ENCODE peak calls at places on chromosomes 6 and 20, in six cellular contexts. G is astrocyte, C is tibial nerve, R is hepatocyte, Q is heart right ventricle, V is kidney. I is an unnamed sample. For H3K4me1, the result is how much of the 10 kb centered on the place peaks cover.

GRCh38 chr20:62596486-62596885 is 45.8 kb upstream of the SLCO4A1 start:
- DNase-seq in Q (no peak), V (peak), G (no peak), R (no peak), C (no peak), I (no peak)

GRCh38 chr6:48535569-48535968 is 424.6 kb upstream of the PTCHD4 start:
- DNase-seq in G (peak), R (no peak), C (no peak), V (no peak), Q (no peak), I (no peak)

GRCh38 chr6:35919827-35920751 is 809 bp downstream of the SRPK1 start:
- DNase-seq in Q (no peak), C (no peak), V (peak), G (peak), R (peak), I (peak)

GRCh38 chr20:2637246-2637645 is 15.2 kb upstream of the NOP56 start:
- DNase-seq in C (no peak), G (no peak), V (no peak), R (no peak), Q (no peak), I (no peak)

GRCh38 chr6:48318670-48319069 is 207.7 kb upstream of the PTCHD4 start:
- DNase-seq in Q (no peak), C (no peak), G (no peak), V (no peak), R (no peak), I (no peak)

GRCh38 chr6:170092826-170093225 is 198.1 kb downstream of the DLL1 start:
- DNase-seq in G (no peak), R (no peak), V (no peak), Q (no peak), C (no peak), I (peak)

GRCh38 chr6:73400656-73401055 is 6.0 kb downstream of the DDX43 start:
- DNase-seq in R (no peak), C (no peak), Q (no peak), V (no peak), G (no peak), I (no peak)

GRCh38 chr20:47224300-47224791 is 132.2 kb downstream of the ZMYND8 start:
- DNase-seq in G (no peak), C (no peak), R (no peak), Q (no peak), V (no peak), I (no peak)

GRCh38 chr20:53609501-53610445 is 16.1 kb upstream of the ZNF217 start:
- DNase-seq in R (peak), Q (no peak), V (no peak), C (no peak), G (peak), I (peak)

GRCh38 chr6:169945117-169945516 is 193.7 kb downstream of the ERMARD start:
- DNase-seq in R (no peak), V (no peak), Q (no peak), C (no peak), G (no peak), I (no peak)

GRCh38 chr20:25496968-25497401 is 88.3 kb downstream of the NINL start:
- DNase-seq in Q (no peak), G (peak), V (peak), R (no peak), C (no peak), I (no peak)

GRCh38 chr20:3677733-3678132 is 4.1 kb downstream of the ADAM33 start:
- DNase-seq in C (no peak), R (no peak), Q (peak), G (peak), V (no peak), I (no peak)

GRCh38 chr6:30770164-30770563 is 25.8 kb upstream of the IER3 start:
- DNase-seq in R (no peak), C (no peak), V (no peak), G (peak), Q (no peak), I (no peak)

GRCh38 chr20:35108921-35109320 is 16.3 kb upstream of the TRPC4AP start:
- DNase-seq in R (no peak), Q (no peak), G (no peak), V (no peak), C (no peak), I (no peak)

GRCh38 chr20:32289661-32290431 is 12.4 kb downstream of the KIF3B start:
- DNase-seq in Q (no peak), G (no peak), V (no peak), R (peak), C (no peak), I (peak)

GRCh38 chr20:50729925-50730764 is 1.2 kb upstream of the PARD6B start:
- DNase-seq in V (no peak), G (no peak), C (no peak), R (no peak), Q (no peak), I (peak)

GRCh38 chr20:36434383-36434782 is 106.9 kb upstream of the MYL9 start:
- DNase-seq in C (no peak), R (no peak), Q (no peak), V (no peak), G (no peak), I (no peak)

GRCh38 chr20:13613917-13614316 is 24.8 kb downstream of the TASP1 start:
- DNase-seq in C (no peak), Q (no peak), R (no peak), G (peak), V (no peak), I (no peak)

GRCh38 chr6:6148192-6148815 is 141.6 kb upstream of the NRN1 start:
- DNase-seq in Q (no peak), C (no peak), R (no peak), G (no peak), V (no peak), I (no peak)

GRCh38 chr20:50309280-50309763 is 118.7 kb downstream of the CEBPB start:
- DNase-seq in G (peak), Q (no peak), V (no peak), R (no peak), C (no peak), I (peak)

GRCh38 chr6:23601811-23602340 is 524.1 kb upstream of the NRSN1 start:
- DNase-seq in G (no peak), R (no peak), V (no peak), C (no peak), Q (no peak), I (no peak)

GRCh38 chr20:57440678-57441509 is 49.7 kb downstream of the RBM38 start:
- DNase-seq in C (peak), V (peak), Q (peak), G (no peak), R (peak), I (peak)

GRCh38 chr6:5490495-5491069 is 229.3 kb downstream of the FARS2 start:
- DNase-seq in V (no peak), G (no peak), Q (no peak), C (no peak), R (no peak), I (no peak)

GRCh38 chr6:22323848-22324247 is 27.0 kb upstream of the PRL start:
- DNase-seq in R (no peak), C (no peak), V (no peak), G (no peak), Q (no peak), I (no peak)

GRCh38 chr6:87420360-87420759 is 12.6 kb downstream of the CFAP206 start:
- DNase-seq in Q (no peak), R (no peak), V (no peak), G (no peak), C (no peak), I (no peak)

GRCh38 chr6:2132416-2132815 is 113.0 kb downstream of the GMDS start:
- DNase-seq in R (no peak), G (peak), C (no peak), V (no peak), Q (no peak), I (no peak)

GRCh38 chr6:40222354-40222753 is 288.1 kb upstream of the MOCS1 start:
- DNase-seq in V (no peak), Q (no peak), R (no peak), C (no peak), G (no peak), I (no peak)

GRCh38 chr6:35327349-35328027 is 14.9 kb upstream of the PPARD start:
- DNase-seq in G (no peak), V (no peak), Q (peak), R (peak), C (peak), I (peak)

GRCh38 chr6:87281426-87281825 is 41.0 kb upstream of the SMIM8 start:
- DNase-seq in V (no peak), R (no peak), Q (no peak), C (no peak), G (peak), I (no peak)

GRCh38 chr20:50915424-50915823 is 15.8 kb downstream of the ADNP start:
- DNase-seq in V (no peak), R (no peak), G (peak), C (no peak), Q (no peak), I (no peak)

GRCh38 chr20:8433286-8433685 is 301.2 kb downstream of the PLCB1 start:
- DNase-seq in G (no peak), V (no peak), Q (no peak), C (no peak), R (no peak), I (no peak)

GRCh38 chr6:158316022-158316421 is 3.8 kb downstream of the TULP4 start:
- DNase-seq in G (peak), V (no peak), C (no peak), R (no peak), Q (no peak), I (no peak)

GRCh38 chr20:32537657-32538525 is 47.2 kb downstream of the NOL4L start:
- DNase-seq in C (no peak), R (peak), V (no peak), Q (no peak), G (no peak), I (peak)

GRCh38 chr20:3080939-3081388 is 3.6 kb downstream of the AVP start:
- DNase-seq in V (no peak), R (no peak), G (no peak), Q (peak), C (peak), I (peak)

GRCh38 chr20:63138855-63139341 is 77.0 kb downstream of the YTHDF1 start:
- DNase-seq in C (no peak), V (peak), G (peak), R (no peak), Q (no peak), I (peak)

GRCh38 chr6:143197377-143197776 is 136.7 kb downstream of the AIG1 start:
- DNase-seq in Q (no peak), R (no peak), C (no peak), V (no peak), G (peak), I (no peak)

GRCh38 chr20:4090756-4091331 is 75.5 kb upstream of the RNF24 start:
- DNase-seq in R (peak), V (no peak), Q (no peak), C (no peak), G (peak), I (no peak)

GRCh38 chr6:98695076-98695816 is 139.1 kb upstream of the POU3F2 start:
- DNase-seq in G (no peak), V (no peak), C (no peak), R (no peak), Q (no peak), I (no peak)

GRCh38 chr20:47583551-47583950 is 81.9 kb downstream of the NCOA3 start:
- DNase-seq in G (no peak), V (no peak), C (no peak), R (no peak), Q (no peak), I (no peak)

DNA sequence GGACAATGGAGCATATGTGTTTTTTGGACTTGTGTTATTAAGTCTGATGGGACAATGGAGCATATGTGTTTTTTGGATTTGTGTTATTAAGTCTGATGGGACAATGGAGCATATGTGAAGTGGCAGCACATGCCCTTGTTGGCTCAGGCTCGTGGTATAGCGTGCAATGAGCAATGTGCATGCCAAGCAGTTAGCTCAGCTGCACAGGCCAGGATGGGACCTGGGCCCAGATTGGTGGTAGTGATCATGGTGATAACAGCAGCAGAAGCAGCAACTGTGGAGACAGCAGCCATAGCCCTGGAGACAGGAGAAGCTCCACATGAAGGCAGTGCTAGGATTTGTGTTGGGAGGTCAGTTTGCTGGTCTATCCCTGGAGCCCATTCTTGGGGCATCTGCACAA is 61.1 kb downstream of the IL20RA start:
- DNase-seq in C (no peak), R (no peak), G (no peak), V (no peak), Q (no peak), I (no peak)
- H3K27ac ChIP-seq in C (no peak), R (no peak), G (no peak), V (no peak), Q (no peak), I (no peak)

GRCh38 chr6:163418273-163419029 is 3.9 kb downstream of the QKI start:
- DNase-seq in Q (no peak), G (no peak), V (no peak), C (no peak), R (no peak), I (no peak)
- H3K4me1 ChIP-seq in Q (under half), G (under half), V (under half), C (under half), R (under half), I (half or more)

GRCh38 chr6:53858913-53859312 is 64.1 kb downstream of the LRRC1 start:
- DNase-seq in C (no peak), V (no peak), Q (no peak), G (no peak), R (no peak), I (no peak)

GRCh38 chr6:53861543-53861942 is 66.7 kb downstream of the LRRC1 start:
- DNase-seq in V (no peak), C (no peak), R (no peak), G (peak), Q (no peak), I (no peak)

GRCh38 chr6:53860511-53860910 is 65.7 kb downstream of the LRRC1 start:
- DNase-seq in Q (no peak), C (no peak), G (no peak), R (no peak), V (no peak), I (no peak)

GRCh38 chr6:53866231-53866630 is 71.4 kb downstream of the LRRC1 start:
- DNase-seq in Q (no peak), R (no peak), V (no peak), C (no peak), G (no peak), I (no peak)

DNA sequence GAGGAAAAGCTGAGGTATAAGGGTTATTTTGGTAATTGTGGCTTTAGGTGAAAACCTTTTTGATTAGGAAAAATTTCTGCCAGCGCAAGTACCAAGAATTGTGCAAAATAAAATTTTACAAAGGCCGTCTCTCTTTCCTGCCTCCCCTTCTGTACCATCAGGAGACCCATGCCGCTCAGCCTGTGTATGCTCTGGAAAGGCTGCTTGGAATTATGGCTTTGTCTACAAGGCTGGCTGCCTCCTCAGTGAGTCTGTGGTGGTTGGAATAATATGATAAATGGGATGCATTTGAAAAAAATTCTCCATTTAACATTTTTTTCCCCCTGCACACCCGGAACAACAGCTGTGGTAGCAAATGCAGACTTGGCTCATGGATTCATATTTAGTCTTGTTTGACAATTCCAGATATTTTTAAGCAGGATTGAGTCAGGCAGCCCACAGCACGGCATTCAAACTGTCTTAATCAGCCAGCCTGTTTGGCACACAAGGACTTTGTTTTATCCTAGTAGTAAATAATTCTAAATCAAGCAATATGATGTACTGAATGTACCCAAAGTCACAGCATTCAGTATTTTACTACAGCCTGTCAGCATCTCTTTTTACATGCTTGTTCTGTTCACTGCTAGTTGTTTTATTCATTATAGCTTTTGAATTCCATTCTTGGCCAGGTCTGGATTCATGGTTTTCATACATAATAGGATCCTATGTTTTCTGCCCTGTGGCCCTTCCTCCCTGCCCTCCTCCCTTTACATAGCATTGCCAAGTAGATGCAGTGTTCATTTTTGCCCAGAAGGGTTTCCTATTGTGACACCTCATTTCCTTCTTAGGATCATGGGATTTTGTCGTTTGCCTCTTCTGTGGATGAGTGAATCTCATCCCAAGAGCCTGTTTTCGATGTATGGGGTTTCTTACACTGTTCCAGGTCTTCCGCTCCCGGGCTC is 68.0 kb downstream of the LRRC1 start:
- DNase-seq in C (no peak), G (peak), Q (no peak), V (no peak), R (no peak), I (no peak)
- TF ChIP-seq CTCF in C (no peak), G (no peak), Q (no peak), V (no peak), R (no peak), I (no peak)

DNA sequence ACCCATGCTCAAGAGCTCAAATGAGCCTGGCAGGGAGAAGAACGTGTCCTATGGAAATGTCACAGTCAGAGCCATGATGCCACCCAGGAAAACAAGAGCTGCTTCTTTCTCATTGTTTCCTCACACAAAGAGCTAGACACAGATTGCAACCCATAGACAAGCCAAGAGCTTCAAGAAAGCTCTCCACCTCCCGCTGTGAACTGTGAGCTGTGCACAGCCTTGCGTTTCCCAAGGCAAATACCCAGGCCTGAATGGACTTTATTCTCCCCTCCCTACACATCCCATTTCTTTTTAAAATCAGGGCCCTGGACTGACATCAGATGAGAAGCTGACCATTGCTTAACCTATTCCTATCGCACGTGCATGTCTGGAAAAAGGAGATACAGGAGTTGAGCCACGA is 388.8 kb downstream of the RNGTT start:
- DNase-seq in V (no peak), R (no peak), G (no peak), C (no peak), Q (no peak), I (no peak)
- H3K27ac ChIP-seq in V (no peak), R (no peak), G (no peak), C (no peak), Q (no peak), I (no peak)

GRCh38 chr20:19078448-19079373 is 133.7 kb upstream of the SLC24A3 start:
- DNase-seq in G (no peak), V (no peak), R (no peak), C (no peak), Q (no peak), I (no peak)
- H3K4me1 ChIP-seq in G (under half), V (under half), R (under half), C (under half), Q (under half), I (under half)

GRCh38 chr20:60272790-60273189 is 314.6 kb downstream of the CDH26 start:
- DNase-seq in R (no peak), G (no peak), V (no peak), Q (no peak), C (no peak), I (no peak)

GRCh38 chr20:60270341-60270740 is 312.1 kb downstream of the CDH26 start:
- DNase-seq in Q (no peak), R (no peak), G (no peak), V (no peak), C (no peak), I (no peak)

GRCh38 chr20:60269571-60270162 is 311.4 kb downstream of the CDH26 start:
- DNase-seq in Q (no peak), R (no peak), G (no peak), C (no peak), V (no peak), I (no peak)

GRCh38 chr20:60268502-60268901 is 310.3 kb downstream of the CDH26 start:
- DNase-seq in C (no peak), G (no peak), R (no peak), Q (no peak), V (no peak), I (no peak)

DNA sequence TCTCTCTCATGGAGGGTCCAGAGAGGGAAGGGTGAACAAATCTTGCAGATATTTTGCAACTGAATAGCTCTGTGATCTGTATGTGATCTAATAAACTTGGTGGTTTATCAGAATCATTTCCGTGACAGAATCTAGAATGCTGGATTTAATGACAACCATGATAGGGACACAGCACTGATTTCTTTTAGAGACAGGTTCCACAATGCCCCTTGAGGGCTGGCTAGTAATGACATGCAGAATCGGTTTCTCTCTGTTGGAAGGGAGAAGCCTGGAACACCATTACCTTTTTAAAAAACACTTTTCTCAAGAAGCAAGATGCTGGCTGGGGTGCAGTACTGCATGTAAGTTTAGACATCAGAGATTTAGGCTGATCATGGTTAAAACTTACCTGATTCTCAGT is 313.4 kb downstream of the CDH26 start:
- DNase-seq in V (no peak), R (no peak), G (no peak), C (no peak), Q (no peak), I (no peak)
- TF ChIP-seq CTCF in V (no peak), R (peak), G (peak), C (no peak), Q (no peak), I (no peak)